ENCODE peak calls at places on chromosome 17, in five cellular contexts. W is HT1080; M is SHP77 treated with DMSO at 0.1 percent for 48 hours; R is activated CD8-positive, alpha-beta memory T cell treated with anti-CD3 and anti-CD28 coated beads for 24 hours; Z is stimulated activated CD8-positive, alpha-beta memory T cell treated with anti-CD3 and anti-CD28 coated beads, Interleukin-7, amount 100 ng/mL, for 1 hour. H is an unnamed sample.

GRCh38 chr17:76130473-76130872 is 10.6 kb downstream of the FOXJ1 start:
- DNase-seq in W (no peak), M (no peak), R (no peak), Z (no peak), H (no peak)

GRCh38 chr17:45310380-45311324 is 6.2 kb downstream of the MAP3K14 start:
- DNase-seq in W (no peak), M (no peak), R (no peak), Z (no peak), H (no peak)

GRCh38 chr17:32116937-32117336 is 25.4 kb upstream of the RHOT1 start:
- DNase-seq in W (no peak), M (no peak), R (no peak), Z (no peak), H (no peak)

GRCh38 chr17:82332669-82333278 is 792 bp downstream of the SECTM1 start:
- DNase-seq in W (no peak), M (no peak), R (no peak), Z (no peak), H (peak)

GRCh38 chr17:33366998-33367397 is 73.9 kb upstream of the ASIC2 start:
- DNase-seq in W (no peak), M (no peak), R (no peak), Z (no peak), H (no peak)

GRCh38 chr17:27446569-27447301 is 9.5 kb upstream of the KSR1 start:
- DNase-seq in W (peak), M (peak), R (no peak), Z (no peak), H (no peak)

GRCh38 chr17:34024303-34025178 is 230.5 kb upstream of the CCL2 start:
- DNase-seq in W (no peak), M (no peak), R (no peak), Z (no peak), H (no peak)

GRCh38 chr17:8332688-8333087 is 7.0 kb upstream of the ODF4 start:
- DNase-seq in W (no peak), M (no peak), R (no peak), Z (no peak), H (no peak)

GRCh38 chr17:39929657-39930407 is 2.3 kb downstream of the LRRC3C start:
- DNase-seq in W (peak), M (no peak), R (no peak), Z (no peak), H (no peak)

GRCh38 chr17:45320349-45320930 is 3.6 kb upstream of the MAP3K14 start:
- DNase-seq in W (peak), M (no peak), R (no peak), Z (no peak), H (no peak)

GRCh38 chr17:48231995-48232729 is 124.6 kb downstream of the SNX11 start:
- DNase-seq in W (no peak), M (peak), R (no peak), Z (no peak), H (no peak)

GRCh38 chr17:49637050-49637449 is 40.8 kb downstream of the SPOP start:
- DNase-seq in W (no peak), M (no peak), R (no peak), Z (no peak), H (no peak)

GRCh38 chr17:41659813-41660212 is 28.9 kb upstream of the EIF1 start:
- DNase-seq in W (no peak), M (no peak), R (no peak), Z (no peak), H (no peak)

GRCh38 chr17:62722625-62723024 is 85.5 kb downstream of the MARCHF10 start:
- DNase-seq in W (no peak), M (no peak), R (no peak), Z (no peak), H (no peak)

GRCh38 chr17:8150194-8151119 is 1.7 kb downstream of the PER1 start:
- DNase-seq in W (no peak), M (no peak), R (no peak), Z (no peak), H (no peak)

GRCh38 chr17:50638851-50639767 is 4.4 kb downstream of the ABCC3 start:
- DNase-seq in W (peak), M (no peak), R (no peak), Z (no peak), H (peak)

GRCh38 chr17:80789356-80789902 is 202.2 kb upstream of the CHMP6 start:
- DNase-seq in W (peak), M (no peak), R (no peak), Z (no peak), H (no peak)

GRCh38 chr17:13996758-13997157 is 72.5 kb upstream of the COX10 start:
- DNase-seq in W (no peak), M (no peak), R (no peak), Z (no peak), H (no peak)

GRCh38 chr17:77419547-77420475 is 279.0 kb downstream of the SEC14L1 start:
- DNase-seq in W (peak), M (no peak), R (no peak), Z (no peak), H (no peak)

GRCh38 chr17:33968350-33969044 is 286.6 kb upstream of the CCL2 start:
- DNase-seq in W (peak), M (no peak), R (peak), Z (no peak), H (no peak)

GRCh38 chr17:66313995-66314659 is 11.7 kb downstream of the PRKCA start:
- DNase-seq in W (no peak), M (no peak), R (no peak), Z (no peak), H (no peak)

GRCh38 chr17:83109793-83110645 is 30.6 kb downstream of the METRNL start:
- DNase-seq in W (peak), M (no peak), R (no peak), Z (no peak), H (peak)

GRCh38 chr17:35666967-35667552 is 64.4 kb upstream of the RASL10B start:
- DNase-seq in W (peak), M (no peak), R (no peak), Z (no peak), H (no peak)

GRCh38 chr17:2233441-2233947 is 70.1 kb downstream of the SMG6 start:
- DNase-seq in W (peak), M (no peak), R (no peak), Z (no peak), H (no peak)

GRCh38 chr17:957856-958421 is 21.6 kb downstream of the NXN start:
- DNase-seq in W (no peak), M (no peak), R (no peak), Z (no peak), H (no peak)

H was measured in lung.